ENCODE peak calls at places on chromosomes 6 and 20, in seven cellular contexts. F is H1, S is spleen, K is HCT116, L is sigmoid colon, Z is SK-N-SH, X is Panc1. R is an unnamed sample. For H3K4me1, the result is how much of the 10 kb centered on the place peaks cover.

GRCh38 chr6:154653853-154654252 is 79.4 kb upstream of the SCAF8 start:
- DNase-seq in Z (no peak), S (no peak), X (no peak), K (no peak), F (no peak), L (no peak), R (no peak)

GRCh38 chr6:109687271-109687721 is 3.7 kb downstream of the AK9 start:
- DNase-seq in X (peak), S (no peak), Z (no peak), K (no peak), L (no peak), F (no peak), R (no peak)

GRCh38 chr20:53763707-53764415 is 170.2 kb upstream of the ZNF217 start:
- DNase-seq in Z (no peak), L (no peak), K (no peak), X (peak), F (peak), S (no peak), R (peak)

GRCh38 chr6:31125162-31125561 is 4.9 kb upstream of the CDSN start:
- DNase-seq in K (no peak), F (no peak), S (no peak), Z (no peak), L (peak), X (no peak), R (peak)

GRCh38 chr6:119467478-119468081 is 118.0 kb upstream of the MAN1A1 start:
- DNase-seq in L (no peak), S (no peak), F (no peak), X (no peak), Z (no peak), K (no peak), R (no peak)

GRCh38 chr6:141486942-141487341 is 645.8 kb upstream of the GJE1 start:
- DNase-seq in S (no peak), Z (no peak), K (no peak), L (no peak), F (no peak), X (no peak), R (no peak)

GRCh38 chr6:121647905-121648304 is 212.5 kb downstream of the GJA1 start:
- DNase-seq in S (no peak), F (no peak), K (no peak), Z (no peak), L (no peak), X (no peak), R (no peak)

GRCh38 chr6:21350917-21351316 is 242.6 kb upstream of the SOX4 start:
- DNase-seq in X (no peak), F (no peak), Z (no peak), K (no peak), L (no peak), S (no peak), R (no peak)

GRCh38 chr6:63787021-63787420 is 151.4 kb downstream of the PHF3 start:
- DNase-seq in S (no peak), L (no peak), F (no peak), K (no peak), Z (no peak), X (no peak), R (no peak)

GRCh38 chr6:89941847-89942497 is 47.7 kb downstream of the GJA10 start:
- DNase-seq in L (no peak), K (no peak), X (no peak), F (no peak), Z (no peak), S (no peak), R (no peak)

GRCh38 chr6:44432726-44433125 is 45.2 kb downstream of the CDC5L start:
- DNase-seq in S (no peak), Z (no peak), L (no peak), K (no peak), X (no peak), F (no peak), R (no peak)

GRCh38 chr6:25138697-25139051 is 140.5 kb upstream of the CARMIL1 start:
- DNase-seq in L (no peak), K (no peak), F (no peak), X (no peak), S (no peak), Z (no peak), R (no peak)

GRCh38 chr6:11758878-11759277 is 19.7 kb downstream of the ADTRP start:
- DNase-seq in Z (no peak), K (no peak), F (no peak), L (no peak), S (no peak), X (no peak), R (no peak)

GRCh38 chr20:37986873-37987601 is 46.2 kb downstream of the TTI1 start:
- DNase-seq in S (no peak), K (no peak), L (no peak), Z (peak), F (no peak), X (no peak), R (peak)

GRCh38 chr6:13307508-13307995 is 20.8 kb downstream of the TBC1D7 start:
- DNase-seq in S (no peak), X (no peak), Z (no peak), F (no peak), K (no peak), L (no peak), R (no peak)

GRCh38 chr6:148389086-148389485 is 46.4 kb downstream of the SASH1 start:
- DNase-seq in K (no peak), S (no peak), Z (no peak), F (no peak), X (no peak), L (no peak), R (no peak)

GRCh38 chr6:112879920-112880413 is 532.8 kb downstream of the RFPL4B start:
- DNase-seq in K (no peak), S (peak), X (no peak), L (peak), F (peak), Z (no peak), R (peak)

GRCh38 chr20:36873498-36874189 is 2.3 kb upstream of the TLDC2 start:
- DNase-seq in K (no peak), S (no peak), Z (no peak), L (no peak), X (no peak), F (no peak), R (no peak)

GRCh38 chr6:27679308-27679967 is 206.5 kb upstream of the ZNF184 start:
- DNase-seq in X (no peak), Z (no peak), K (no peak), S (no peak), L (no peak), F (no peak), R (no peak)

GRCh38 chr6:11912420-11912819 is 99.7 kb upstream of the HIVEP1 start:
- DNase-seq in F (no peak), L (no peak), K (no peak), Z (no peak), X (no peak), S (no peak), R (no peak)

DNA sequence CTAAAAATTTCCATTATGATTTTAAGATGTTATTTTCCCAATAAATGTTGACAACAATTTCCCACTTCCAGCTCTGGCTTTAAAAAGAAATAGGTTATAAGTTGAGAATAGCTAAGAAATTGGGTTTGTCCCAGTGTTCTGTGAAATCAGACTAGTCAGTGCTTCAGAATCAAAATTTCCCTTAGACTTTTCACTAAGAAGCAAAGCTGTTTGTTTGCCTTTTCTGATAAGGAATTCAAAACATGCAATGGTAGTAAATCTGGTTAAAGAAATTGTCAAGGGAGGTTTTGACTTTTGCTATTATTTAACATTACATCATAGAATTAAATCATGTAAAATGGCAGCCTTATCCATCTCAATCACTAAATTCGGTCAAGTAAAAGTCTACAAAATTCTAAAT is 36.6 kb downstream of the PLAGL1 start:
- DNase-seq in L (no peak), X (no peak), S (no peak), Z (no peak), F (no peak), K (no peak), R (no peak)
- TF ChIP-seq POLR2AphosphoS5 in L (no peak), X (no peak), S (no peak), Z (no peak), F (no peak), K (no peak), R (no peak)

GRCh38 chr6:33820784-33821183 is 17.0 kb upstream of the MLN start:
- DNase-seq in F (no peak), L (no peak), K (no peak), S (no peak), Z (no peak), X (no peak), R (no peak)
- TF ChIP-seq CTCF in F (peak), L (no peak), K (no peak), S (no peak), Z (no peak), X (no peak), R (no peak)

GRCh38 chr6:39203804-39204495 is 25.3 kb downstream of the KCNK5 start:
- DNase-seq in X (no peak), F (no peak), K (peak), L (no peak), Z (no peak), S (no peak), R (peak)
- H3K4me1 ChIP-seq in X (under half), F (half or more), K (under half), L (under half), Z (under half), S (under half), R (half or more)

GRCh38 chr6:166998256-166999144 is 697 bp upstream of the CEP43 start:
- DNase-seq in K (no peak), L (peak), S (peak), F (no peak), X (no peak), Z (peak), R (peak)
- TF ChIP-seq POLR2AphosphoS5 in K (no peak), L (no peak), S (peak), F (peak), X (peak), Z (no peak), R (no peak)

GRCh38 chr6:129194441-129195021 is 311.6 kb downstream of the LAMA2 start:
- DNase-seq in L (no peak), X (no peak), F (no peak), Z (no peak), S (no peak), K (no peak), R (no peak)

GRCh38 chr6:129192458-129192989 is 309.6 kb downstream of the LAMA2 start:
- DNase-seq in L (no peak), X (no peak), S (no peak), F (no peak), Z (no peak), K (no peak), R (no peak)

GRCh38 chr6:129191275-129191674 is 308.3 kb downstream of the LAMA2 start:
- DNase-seq in X (no peak), Z (no peak), K (no peak), L (no peak), F (no peak), S (no peak), R (no peak)

GRCh38 chr6:129197154-129197553 is 314.2 kb downstream of the LAMA2 start:
- DNase-seq in L (no peak), S (no peak), Z (no peak), X (no peak), F (no peak), K (no peak), R (no peak)

DNA sequence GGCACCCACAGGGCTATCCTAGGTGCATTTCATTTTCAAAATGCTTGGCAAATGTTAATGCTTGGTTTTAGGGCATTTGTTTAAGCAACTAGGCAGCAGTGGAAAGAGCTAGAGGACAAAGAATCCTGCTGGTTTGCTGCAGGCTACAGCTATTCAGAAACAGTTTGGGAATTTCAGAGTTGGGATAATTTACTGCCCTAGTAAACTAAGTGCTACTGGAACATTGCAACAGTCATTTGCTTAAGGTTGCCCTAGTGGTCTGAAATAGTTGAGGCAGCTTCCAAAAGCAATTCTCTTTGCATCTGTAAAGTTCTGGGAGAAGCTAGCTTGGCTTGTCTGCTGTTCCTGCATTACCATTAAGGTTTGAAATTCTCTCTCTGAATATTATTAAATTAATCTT is 312.7 kb downstream of the LAMA2 start:
- DNase-seq in K (no peak), S (no peak), L (no peak), X (no peak), F (peak), Z (no peak), R (no peak)
- TF ChIP-seq CTCF in K (no peak), S (no peak), L (no peak), X (no peak), F (peak), Z (no peak), R (no peak)

DNA sequence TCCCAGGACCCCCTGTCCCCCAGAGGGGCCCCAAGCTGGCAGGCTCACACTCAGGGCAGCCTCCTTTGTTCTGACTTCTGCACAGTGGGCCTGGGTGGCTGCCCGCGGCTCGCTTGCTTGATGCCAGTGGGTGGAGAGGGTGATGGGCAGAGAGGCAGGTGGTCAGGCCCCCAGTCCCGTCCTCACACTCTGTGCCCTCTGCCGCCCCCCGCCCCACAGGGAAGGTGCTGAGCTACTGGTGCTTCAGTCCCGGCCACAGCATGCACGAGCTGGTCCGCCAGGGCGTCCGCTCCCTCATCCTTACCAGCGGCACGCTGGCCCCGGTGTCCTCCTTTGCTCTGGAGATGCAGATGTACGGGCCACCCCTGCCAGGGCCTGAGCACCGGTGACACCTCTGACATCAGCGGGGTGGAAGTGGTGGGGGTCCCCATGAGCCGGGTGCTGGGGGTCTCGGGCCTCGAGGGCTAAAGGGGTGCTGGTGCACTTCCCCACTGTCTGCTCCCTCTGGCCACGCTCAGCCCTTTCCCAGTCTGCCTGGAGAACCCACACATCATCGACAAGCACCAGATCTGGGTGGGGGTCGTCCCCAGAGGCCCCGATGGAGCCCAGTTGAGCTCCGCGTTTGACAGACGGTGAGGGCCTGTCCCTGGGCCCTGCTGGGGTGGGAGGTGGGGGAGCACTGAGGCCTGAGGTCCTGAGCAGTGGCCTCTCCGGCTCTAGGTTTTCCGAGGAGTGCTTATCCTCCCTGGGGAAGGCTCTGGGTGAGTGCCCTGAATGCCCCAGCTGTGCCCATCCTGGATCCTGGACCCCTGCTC is 8.8 kb upstream of the TNFRSF6B start:
- DNase-seq in S (peak), Z (no peak), X (no peak), L (no peak), F (no peak), K (no peak), R (no peak)
- H3K4me1 ChIP-seq in S (half or more), Z (under half), X (under half), L (under half), F (under half), K (half or more), R (under half)

DNA sequence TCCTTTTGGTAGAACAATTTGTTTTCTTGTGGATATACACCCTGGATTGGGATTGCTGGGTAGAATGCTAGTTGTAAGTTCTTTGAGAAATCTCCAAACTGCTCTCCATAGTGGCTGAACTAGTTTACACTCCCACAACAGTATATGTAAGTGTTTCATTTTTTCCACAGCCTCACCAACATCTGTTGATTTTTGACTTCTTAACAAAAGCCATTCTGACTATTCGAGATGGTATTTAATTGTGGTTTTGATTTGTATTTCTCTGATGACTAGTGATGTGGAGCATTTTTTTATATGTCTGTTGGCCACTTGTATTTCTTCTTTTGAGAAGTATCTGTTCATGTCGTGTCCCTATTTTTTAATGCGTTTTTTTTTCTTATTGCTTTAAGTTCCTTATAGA is 444.1 kb downstream of the CBLN4 start:
- DNase-seq in K (no peak), L (no peak), Z (no peak), S (no peak), F (no peak), X (no peak), R (no peak)
- TF ChIP-seq POLR2AphosphoS5 in K (no peak), L (no peak), Z (no peak), S (no peak), F (no peak), X (no peak), R (no peak)

DNA sequence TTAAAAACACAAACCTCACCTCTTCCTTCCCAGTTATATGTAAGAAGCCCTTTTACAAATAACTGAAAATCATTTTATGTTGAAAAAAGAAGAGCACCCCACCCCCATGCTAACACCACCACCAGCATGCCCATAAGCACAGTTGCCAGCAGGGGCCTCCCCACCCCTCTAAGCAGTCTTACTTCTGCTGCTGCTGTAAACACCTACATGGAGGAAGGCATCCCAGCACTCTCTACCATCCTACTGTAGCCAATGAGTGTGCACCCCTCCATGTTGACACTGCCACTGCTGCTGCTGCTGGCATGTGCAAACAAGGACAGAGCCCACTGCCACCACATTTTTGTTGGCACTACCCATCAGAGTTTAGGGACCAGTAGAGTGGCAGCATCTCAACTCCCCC is 49.6 kb upstream of the PHIP start:
- DNase-seq in X (no peak), L (no peak), S (no peak), K (no peak), F (no peak), Z (no peak), R (no peak)
- TF ChIP-seq CTCF in X (no peak), L (no peak), S (no peak), K (no peak), F (peak), Z (no peak), R (no peak)

GRCh38 chr20:62727584-62728027 is 19.0 kb downstream of the NTSR1 start:
- DNase-seq in Z (no peak), K (no peak), L (peak), F (no peak), S (peak), X (no peak), R (no peak)
- H3K4me1 ChIP-seq in Z (under half), K (half or more), L (half or more), F (under half), S (under half), X (under half), R (under half)

R was measured in stomach.